ENCODE peak calls at places on chromosomes 12 and 14, in six cellular contexts. G is heart right ventricle, P is IMR-90, L is pancreas, N is lower lobe of right lung, W is Panc1. V is an unnamed sample.

GRCh38 chr14:40197344-40197743 is 765.1 kb upstream of the FBXO33 start:
- DNase-seq in N (no peak), L (no peak), W (no peak), G (no peak), P (no peak), V (no peak)

GRCh38 chr12:60345442-60345841 is 749.6 kb downstream of the SLC16A7 start:
- DNase-seq in W (no peak), N (no peak), L (no peak), G (no peak), P (no peak), V (no peak)

GRCh38 chr12:97837401-97837800 is 374.8 kb downstream of the RMST start:
- DNase-seq in G (no peak), L (no peak), W (no peak), N (no peak), P (no peak), V (no peak)

GRCh38 chr12:48789858-48790326 is 1.0 kb upstream of the ADCY6 start:
- DNase-seq in G (no peak), P (no peak), W (no peak), N (no peak), L (no peak), V (no peak)

GRCh38 chr12:22334696-22335290 is at the start of gene ST8SIA1:
- DNase-seq in P (no peak), G (peak; percentile 50), W (no peak), N (peak; percentile 49), L (peak; percentile 27), V (peak; percentile 75)

GRCh38 chr14:49892301-49892635 is 614 bp upstream of the ARF6 start:
- DNase-seq in G (no peak), N (no peak), P (peak; percentile 82), W (no peak), L (no peak), V (no peak)

GRCh38 chr14:33839193-33840076 is 111.4 kb downstream of the EGLN3 start:
- DNase-seq in G (peak; percentile 25), N (peak; percentile 45), W (peak; percentile 13), P (peak; percentile 40), L (peak; percentile 35), V (peak; percentile 75)

GRCh38 chr12:14589169-14590004 is 21.7 kb upstream of the PLBD1 start:
- DNase-seq in L (no peak), N (no peak), P (no peak), G (no peak), W (no peak), V (no peak)

GRCh38 chr12:71871116-71871515 is 31.6 kb downstream of the TBC1D15 start:
- DNase-seq in W (no peak), G (no peak), N (no peak), P (peak; percentile 75), L (no peak), V (no peak)

GRCh38 chr12:93860659-93861373 is 183.6 kb downstream of the CRADD start:
- DNase-seq in G (no peak), N (no peak), W (no peak), L (no peak), P (no peak), V (no peak)

GRCh38 chr12:30880061-30880460 is 46.5 kb upstream of the TSPAN11 start:
- DNase-seq in G (no peak), W (no peak), N (no peak), P (no peak), L (no peak), V (no peak)

GRCh38 chr12:124294686-124295315 is at the start of gene RFLNA:
- DNase-seq in L (no peak), W (no peak), P (no peak), G (no peak), N (peak; percentile 41), V (peak; percentile 80)

GRCh38 chr14:31263485-31264133 is 56.0 kb upstream of the HECTD1 start:
- DNase-seq in W (peak; percentile 73), P (peak; percentile 100), G (no peak), L (no peak), N (no peak), V (no peak)

GRCh38 chr12:20514598-20514997 is 146.3 kb downstream of the PDE3A start:
- DNase-seq in N (no peak), W (no peak), L (no peak), G (no peak), P (no peak), V (no peak)

GRCh38 chr12:26469801-26470200 is 274.4 kb downstream of the SSPN start:
- DNase-seq in W (no peak), L (no peak), G (no peak), P (no peak), N (no peak), V (no peak)

GRCh38 chr12:26466709-26467108 is 271.3 kb downstream of the SSPN start:
- DNase-seq in L (no peak), G (no peak), N (no peak), W (no peak), P (no peak), V (no peak)

GRCh38 chr12:26460361-26460760 is 265.0 kb downstream of the SSPN start:
- DNase-seq in P (no peak), N (no peak), W (no peak), G (no peak), L (no peak), V (no peak)

GRCh38 chr12:26461799-26462198 is 266.4 kb downstream of the SSPN start:
- DNase-seq in N (no peak), W (no peak), L (no peak), P (no peak), G (no peak), V (no peak)

DNA sequence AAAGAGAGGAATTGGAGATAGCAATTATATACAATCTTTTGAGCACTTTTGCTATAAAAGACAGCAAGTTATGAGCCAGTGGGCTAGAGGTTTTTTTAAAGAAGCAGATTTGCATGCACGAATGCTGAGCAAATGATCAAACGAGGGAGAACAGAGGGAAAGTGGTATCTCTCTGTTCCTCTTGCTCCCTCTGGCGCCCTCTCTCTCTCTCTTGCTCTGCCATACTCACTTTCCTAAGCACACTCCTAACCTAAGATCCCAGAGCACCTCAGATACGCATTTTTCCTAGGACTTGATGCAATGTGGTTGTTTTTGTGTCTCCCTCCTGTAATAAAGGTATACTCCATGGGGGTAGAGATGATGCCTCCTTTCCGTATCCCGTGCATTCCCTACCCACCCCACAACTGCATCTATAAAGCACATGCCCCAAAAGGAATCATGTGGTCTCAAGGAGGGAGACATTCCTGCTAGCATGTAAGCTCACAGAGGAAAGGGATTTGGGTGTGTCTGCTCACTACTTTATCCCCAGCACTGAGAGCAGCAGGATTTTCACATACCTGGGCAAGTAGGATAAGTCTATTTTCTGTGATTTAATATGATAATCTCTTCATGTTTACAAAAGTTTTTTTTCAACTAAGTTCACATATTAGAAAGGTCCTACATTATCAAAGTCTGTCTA is 270.2 kb downstream of the SSPN start:
- DNase-seq in N (no peak), P (no peak), L (no peak), G (no peak), W (no peak), V (no peak)
- TF ChIP-seq CTCF in N (no peak), P (no peak), L (no peak), G (no peak), W (peak; percentile 54), V (no peak)

GRCh38 chr12:108107293-108107692 is 21.8 kb upstream of the WSCD2 start:
- DNase-seq in G (no peak), N (no peak), P (no peak), L (no peak), W (no peak), V (no peak)

GRCh38 chr12:108104657-108105056 is 24.4 kb upstream of the WSCD2 start:
- DNase-seq in W (no peak), P (no peak), L (no peak), N (no peak), G (no peak), V (no peak)

GRCh38 chr12:108109954-108110353 is 19.1 kb upstream of the WSCD2 start:
- DNase-seq in L (no peak), W (no peak), N (no peak), P (no peak), G (no peak), V (no peak)

GRCh38 chr12:108103517-108103916 is 25.6 kb upstream of the WSCD2 start:
- DNase-seq in G (no peak), N (no peak), W (no peak), L (no peak), P (no peak), V (no peak)

DNA sequence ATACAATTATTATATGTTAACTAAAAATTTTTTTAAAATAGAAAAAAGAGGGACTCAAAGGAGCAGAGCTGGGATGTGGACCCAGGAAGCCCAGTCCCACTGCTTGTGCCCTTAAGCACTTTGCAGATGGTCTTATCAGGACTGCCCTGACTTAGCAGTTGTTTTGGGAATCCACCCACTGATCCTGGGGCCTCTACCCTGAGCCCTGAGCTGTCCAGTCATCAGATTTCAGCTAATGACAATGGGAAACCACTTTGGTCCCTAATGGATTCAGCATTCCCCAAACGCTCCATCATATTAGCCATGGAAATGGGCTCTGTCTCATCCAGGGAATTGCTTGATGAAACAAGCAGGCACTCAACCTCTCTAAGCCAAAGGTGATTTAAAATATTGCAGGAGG is 22.5 kb upstream of the WSCD2 start:
- DNase-seq in N (no peak), W (no peak), L (no peak), G (no peak), P (no peak), V (no peak)
- H3K4me1 ChIP-seq in N (no peaks in the 10 kb centered on the region), W (no peaks in the 10 kb centered on the region), L (no peaks in the 10 kb centered on the region), G (no peaks in the 10 kb centered on the region), P (no peaks in the 10 kb centered on the region), V (no peaks in the 10 kb centered on the region)

GRCh38 chr14:74825008-74825407 is 50.9 kb downstream of the PROX2 start:
- DNase-seq in G (no peak), W (no peak), L (no peak), N (no peak), P (peak; percentile 79), V (no peak)
- H3K36me3 ChIP-seq in G (no peaks in the 10 kb centered on the region), W (peaks cover 5% of the 10 kb centered on the region), L (peaks cover 11% of the 10 kb centered on the region), N (peaks cover 67% of the 10 kb centered on the region), P (peaks cover 20% of the 10 kb centered on the region), V (peaks cover 5% of the 10 kb centered on the region)

DNA sequence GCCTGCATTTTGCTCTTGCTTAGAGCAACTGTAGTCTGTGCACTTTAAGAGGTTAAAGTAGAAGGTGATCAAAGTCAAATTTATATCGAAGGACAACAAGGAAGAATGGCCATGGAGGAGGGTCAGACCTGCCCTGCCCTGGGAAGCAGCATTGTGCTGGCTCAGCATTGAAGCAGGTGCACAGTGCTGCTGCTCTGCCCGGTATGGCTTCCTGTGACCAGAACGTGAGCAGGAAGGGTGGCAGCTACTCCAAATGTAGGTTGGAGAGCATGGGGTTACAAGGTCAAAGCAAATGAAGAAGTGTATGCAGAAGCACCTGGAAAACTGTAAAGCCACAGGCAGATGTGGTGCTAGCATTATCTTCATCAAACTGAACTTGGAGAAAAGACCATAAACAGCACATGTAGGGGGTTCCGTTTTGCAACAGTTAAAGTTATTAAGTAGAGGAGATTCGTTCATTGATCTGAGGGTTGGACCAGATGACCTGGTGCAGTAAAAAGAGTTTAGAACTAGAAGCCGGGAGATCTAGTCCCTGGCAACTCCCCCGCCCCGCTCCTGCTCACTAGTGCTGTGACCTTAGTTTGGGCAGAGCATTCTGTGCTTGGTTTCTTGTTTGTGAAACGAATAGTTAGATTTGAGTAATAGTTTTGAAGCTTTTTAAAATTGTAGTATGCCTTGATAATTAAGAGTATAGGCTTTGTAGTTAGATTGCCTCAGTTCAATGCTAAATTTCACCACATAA is 84.2 kb downstream of the SCN8A start:
- DNase-seq in P (no peak), N (no peak), L (no peak), G (no peak), W (no peak), V (peak; percentile 41)
- TF ChIP-seq CTCF in P (no peak), N (no peak), L (no peak), G (no peak), W (no peak), V (no peak)

GRCh38 chr12:68623059-68623458 is 12.4 kb downstream of the RAP1B start:
- DNase-seq in L (no peak), W (no peak), N (no peak), G (no peak), P (no peak), V (no peak)
- H3K4me1 ChIP-seq in L (peaks cover 32% of the 10 kb centered on the region), W (peaks cover 55% of the 10 kb centered on the region), N (peaks cover 71% of the 10 kb centered on the region), G (peaks cover 54% of the 10 kb centered on the region), P (peaks cover 15% of the 10 kb centered on the region), V (peaks cover 40% of the 10 kb centered on the region)

V was measured in mucosa of descending colon.